ENCODE peak calls at places on chromosomes 1 and 21, in seven cellular contexts. One of them, this sample, is unnamed.

GRCh38 chr1:230222678-230223077 is 155.6 kb downstream of the GALNT2 start:
- DNase-seq in CD4-positive, alpha-beta T cell: no peak
- DNase-seq in AG04449: no peak
- DNase-seq in GM20000: no peak
- DNase-seq in T follicular helper cell: no peak
- DNase-seq in foreskin keratinocyte: no peak
- DNase-seq in activated effector memory CD4-positive, alpha-beta T cell treated with anti-CD3 and anti-CD28 coated beads, Interleukin-2, amount 50 U/mL, for 16 hours: no peak
- DNase-seq in this sample: no peak

GRCh38 chr1:213166868-213167267 is 115.8 kb downstream of the RPS6KC1 start:
- DNase-seq in CD4-positive, alpha-beta T cell: no peak
- DNase-seq in GM20000: no peak
- DNase-seq in foreskin keratinocyte: no peak
- DNase-seq in AG04449: no peak
- DNase-seq in T follicular helper cell: no peak
- DNase-seq in activated effector memory CD4-positive, alpha-beta T cell treated with anti-CD3 and anti-CD28 coated beads, Interleukin-2, amount 50 U/mL, for 16 hours: no peak
- DNase-seq in this sample: no peak

GRCh38 chr1:161085165-161085564 is 4.2 kb downstream of the NECTIN4 start:
- DNase-seq in foreskin keratinocyte: no peak
- DNase-seq in AG04449: no peak
- DNase-seq in GM20000: no peak
- DNase-seq in CD4-positive, alpha-beta T cell: no peak
- DNase-seq in activated effector memory CD4-positive, alpha-beta T cell treated with anti-CD3 and anti-CD28 coated beads, Interleukin-2, amount 50 U/mL, for 16 hours: no peak
- DNase-seq in T follicular helper cell: no peak
- DNase-seq in this sample: no peak

GRCh38 chr21:36481639-36482038 is 1.7 kb upstream of the CLDN14 start:
- DNase-seq in GM20000: no peak
- DNase-seq in CD4-positive, alpha-beta T cell: no peak
- DNase-seq in activated effector memory CD4-positive, alpha-beta T cell treated with anti-CD3 and anti-CD28 coated beads, Interleukin-2, amount 50 U/mL, for 16 hours: no peak
- DNase-seq in foreskin keratinocyte: no peak
- DNase-seq in T follicular helper cell: no peak
- DNase-seq in AG04449: no peak
- DNase-seq in this sample: no peak

GRCh38 chr1:88549536-88549935 is 134.5 kb upstream of the PKN2 start:
- DNase-seq in GM20000: no peak
- DNase-seq in AG04449: no peak
- DNase-seq in activated effector memory CD4-positive, alpha-beta T cell treated with anti-CD3 and anti-CD28 coated beads, Interleukin-2, amount 50 U/mL, for 16 hours: no peak
- DNase-seq in foreskin keratinocyte: no peak
- DNase-seq in T follicular helper cell: no peak
- DNase-seq in CD4-positive, alpha-beta T cell: no peak
- DNase-seq in this sample: no peak

GRCh38 chr1:212558665-212559480 is 49.7 kb upstream of the ATF3 start:
- DNase-seq in CD4-positive, alpha-beta T cell: peak
- DNase-seq in GM20000: peak
- DNase-seq in foreskin keratinocyte: peak
- DNase-seq in activated effector memory CD4-positive, alpha-beta T cell treated with anti-CD3 and anti-CD28 coated beads, Interleukin-2, amount 50 U/mL, for 16 hours: peak
- DNase-seq in AG04449: peak
- DNase-seq in T follicular helper cell: peak
- DNase-seq in this sample: peak

GRCh38 chr1:170290226-170290625 is 144.5 kb downstream of the NTMT2 start:
- DNase-seq in GM20000: no peak
- DNase-seq in AG04449: no peak
- DNase-seq in activated effector memory CD4-positive, alpha-beta T cell treated with anti-CD3 and anti-CD28 coated beads, Interleukin-2, amount 50 U/mL, for 16 hours: no peak
- DNase-seq in foreskin keratinocyte: no peak
- DNase-seq in T follicular helper cell: no peak
- DNase-seq in CD4-positive, alpha-beta T cell: no peak
- DNase-seq in this sample: no peak

GRCh38 chr21:33023574-33024277 is 2.0 kb upstream of the OLIG2 start:
- DNase-seq in activated effector memory CD4-positive, alpha-beta T cell treated with anti-CD3 and anti-CD28 coated beads, Interleukin-2, amount 50 U/mL, for 16 hours: no peak
- DNase-seq in AG04449: no peak
- DNase-seq in CD4-positive, alpha-beta T cell: no peak
- DNase-seq in foreskin keratinocyte: no peak
- DNase-seq in T follicular helper cell: no peak
- DNase-seq in GM20000: peak
- DNase-seq in this sample: no peak

GRCh38 chr1:113542221-113542701 is 151.9 kb downstream of the MAGI3 start:
- DNase-seq in CD4-positive, alpha-beta T cell: no peak
- DNase-seq in foreskin keratinocyte: peak
- DNase-seq in activated effector memory CD4-positive, alpha-beta T cell treated with anti-CD3 and anti-CD28 coated beads, Interleukin-2, amount 50 U/mL, for 16 hours: no peak
- DNase-seq in AG04449: peak
- DNase-seq in T follicular helper cell: no peak
- DNase-seq in GM20000: no peak
- DNase-seq in this sample: no peak

GRCh38 chr21:45578811-45579381 is 36.7 kb upstream of the SLC19A1 start:
- DNase-seq in GM20000: no peak
- DNase-seq in AG04449: no peak
- DNase-seq in CD4-positive, alpha-beta T cell: no peak
- DNase-seq in T follicular helper cell: no peak
- DNase-seq in activated effector memory CD4-positive, alpha-beta T cell treated with anti-CD3 and anti-CD28 coated beads, Interleukin-2, amount 50 U/mL, for 16 hours: peak
- DNase-seq in foreskin keratinocyte: no peak
- DNase-seq in this sample: no peak

GRCh38 chr1:86499987-86500593 is 31.4 kb downstream of the CLCA1 start:
- DNase-seq in GM20000: peak
- DNase-seq in activated effector memory CD4-positive, alpha-beta T cell treated with anti-CD3 and anti-CD28 coated beads, Interleukin-2, amount 50 U/mL, for 16 hours: no peak
- DNase-seq in CD4-positive, alpha-beta T cell: no peak
- DNase-seq in T follicular helper cell: no peak
- DNase-seq in AG04449: no peak
- DNase-seq in foreskin keratinocyte: no peak
- DNase-seq in this sample: no peak

GRCh38 chr1:15328245-15328784 is 81.3 kb downstream of the FHAD1 start:
- DNase-seq in activated effector memory CD4-positive, alpha-beta T cell treated with anti-CD3 and anti-CD28 coated beads, Interleukin-2, amount 50 U/mL, for 16 hours: no peak
- DNase-seq in GM20000: no peak
- DNase-seq in CD4-positive, alpha-beta T cell: no peak
- DNase-seq in T follicular helper cell: no peak
- DNase-seq in foreskin keratinocyte: no peak
- DNase-seq in AG04449: no peak
- DNase-seq in this sample: no peak

GRCh38 chr1:7531562-7532340 is 239.3 kb upstream of the VAMP3 start:
- DNase-seq in foreskin keratinocyte: no peak
- DNase-seq in activated effector memory CD4-positive, alpha-beta T cell treated with anti-CD3 and anti-CD28 coated beads, Interleukin-2, amount 50 U/mL, for 16 hours: peak
- DNase-seq in T follicular helper cell: no peak
- DNase-seq in AG04449: no peak
- DNase-seq in CD4-positive, alpha-beta T cell: no peak
- DNase-seq in GM20000: no peak
- DNase-seq in this sample: no peak

GRCh38 chr1:24009406-24009805 is 29.3 kb upstream of the SRSF10 start:
- DNase-seq in CD4-positive, alpha-beta T cell: no peak
- DNase-seq in GM20000: no peak
- DNase-seq in T follicular helper cell: no peak
- DNase-seq in foreskin keratinocyte: no peak
- DNase-seq in AG04449: no peak
- DNase-seq in activated effector memory CD4-positive, alpha-beta T cell treated with anti-CD3 and anti-CD28 coated beads, Interleukin-2, amount 50 U/mL, for 16 hours: no peak
- DNase-seq in this sample: no peak

GRCh38 chr1:13960376-13960987 is 260.5 kb downstream of the PRDM2 start:
- DNase-seq in activated effector memory CD4-positive, alpha-beta T cell treated with anti-CD3 and anti-CD28 coated beads, Interleukin-2, amount 50 U/mL, for 16 hours: peak
- DNase-seq in CD4-positive, alpha-beta T cell: peak
- DNase-seq in T follicular helper cell: peak
- DNase-seq in AG04449: no peak
- DNase-seq in GM20000: peak
- DNase-seq in foreskin keratinocyte: no peak
- DNase-seq in this sample: peak

GRCh38 chr21:42623684-42624083 is 29.7 kb upstream of the PDE9A start:
- DNase-seq in T follicular helper cell: no peak
- DNase-seq in CD4-positive, alpha-beta T cell: no peak
- DNase-seq in activated effector memory CD4-positive, alpha-beta T cell treated with anti-CD3 and anti-CD28 coated beads, Interleukin-2, amount 50 U/mL, for 16 hours: peak
- DNase-seq in foreskin keratinocyte: no peak
- DNase-seq in GM20000: no peak
- DNase-seq in AG04449: no peak
- DNase-seq in this sample: no peak

GRCh38 chr1:16167331-16168143 is 11.7 kb upstream of the EPHA2 start:
- DNase-seq in activated effector memory CD4-positive, alpha-beta T cell treated with anti-CD3 and anti-CD28 coated beads, Interleukin-2, amount 50 U/mL, for 16 hours: peak
- DNase-seq in GM20000: peak
- DNase-seq in T follicular helper cell: peak
- DNase-seq in AG04449: no peak
- DNase-seq in foreskin keratinocyte: no peak
- DNase-seq in CD4-positive, alpha-beta T cell: peak
- DNase-seq in this sample: no peak

GRCh38 chr1:107965112-107965991 is at the start of gene VAV3:
- DNase-seq in foreskin keratinocyte: peak
- DNase-seq in AG04449: no peak
- DNase-seq in GM20000: peak
- DNase-seq in CD4-positive, alpha-beta T cell: no peak
- DNase-seq in activated effector memory CD4-positive, alpha-beta T cell treated with anti-CD3 and anti-CD28 coated beads, Interleukin-2, amount 50 U/mL, for 16 hours: peak
- DNase-seq in T follicular helper cell: peak
- DNase-seq in this sample: peak

GRCh38 chr21:31665397-31665796 is 5.9 kb downstream of the SOD1 start:
- DNase-seq in activated effector memory CD4-positive, alpha-beta T cell treated with anti-CD3 and anti-CD28 coated beads, Interleukin-2, amount 50 U/mL, for 16 hours: peak
- DNase-seq in CD4-positive, alpha-beta T cell: no peak
- DNase-seq in AG04449: no peak
- DNase-seq in T follicular helper cell: no peak
- DNase-seq in foreskin keratinocyte: no peak
- DNase-seq in GM20000: no peak
- DNase-seq in this sample: no peak

GRCh38 chr1:59294423-59294822 is 2.5 kb upstream of the FGGY start:
- DNase-seq in foreskin keratinocyte: no peak
- DNase-seq in GM20000: no peak
- DNase-seq in activated effector memory CD4-positive, alpha-beta T cell treated with anti-CD3 and anti-CD28 coated beads, Interleukin-2, amount 50 U/mL, for 16 hours: no peak
- DNase-seq in AG04449: no peak
- DNase-seq in T follicular helper cell: no peak
- DNase-seq in CD4-positive, alpha-beta T cell: no peak
- DNase-seq in this sample: no peak

This sample was measured in gastrocnemius medialis.